ENCODE peak calls at places on chromosomes 1 and 21, in ten cellular contexts. Y, J, L, C, B, O, H, G, M and T are unnamed samples.

GRCh38 chr1:204319462-204319861 is 40.3 kb downstream of the PLEKHA6 start:
- DNase-seq in Y (peak; percentile 72), B (no peak), O (peak; percentile 90), C (peak; percentile 78), G (peak; percentile 69), L (no peak), H (no peak), M (no peak), J (peak; percentile 77), T (no peak)

GRCh38 chr1:74419611-74420010 is 92.8 kb downstream of the LRRC53 start:
- DNase-seq in L (no peak), O (no peak), G (no peak), H (no peak), M (no peak), C (no peak), B (no peak), J (no peak), Y (no peak), T (no peak)

GRCh38 chr1:37958690-37959089 is 11.8 kb upstream of the INPP5B start:
- DNase-seq in M (no peak), C (peak; percentile 89), Y (peak; percentile 77), L (no peak), O (peak; percentile 97), H (no peak), J (peak; percentile 81), B (no peak), G (peak; percentile 89), T (no peak)

GRCh38 chr1:53700776-53701175 is 38.2 kb downstream of the GLIS1 start:
- DNase-seq in O (no peak), M (no peak), G (no peak), H (no peak), J (no peak), L (no peak), B (no peak), C (no peak), Y (no peak), T (no peak)

GRCh38 chr1:89719502-89720306 is 86.8 kb downstream of the LRRC8C start:
- DNase-seq in C (peak; percentile 57), L (no peak), G (no peak), H (no peak), B (no peak), M (no peak), Y (no peak), O (peak; percentile 48), J (no peak), T (no peak)

GRCh38 chr1:174968750-174969244 is 30.9 kb upstream of the CACYBP start:
- DNase-seq in H (no peak), O (peak; percentile 96), J (no peak), L (no peak), C (peak; percentile 98), Y (peak; percentile 37), M (no peak), G (peak; percentile 14), B (no peak), T (no peak)

GRCh38 chr1:18805925-18806849 is 53.3 kb downstream of the TAS1R2 start:
- DNase-seq in C (no peak), O (peak; percentile 4), J (peak; percentile 4), H (no peak), Y (no peak), L (no peak), M (no peak), G (no peak), B (peak; percentile 32), T (no peak)

GRCh38 chr21:35974801-35975200 is 85.5 kb downstream of the SETD4 start:
- DNase-seq in J (no peak), Y (no peak), L (peak; percentile 98), H (no peak), B (no peak), G (peak; percentile 11), C (peak; percentile 12), O (peak; percentile 76), M (no peak), T (no peak)

GRCh38 chr1:29924017-29924431 is 687.7 kb downstream of the PTPRU start:
- DNase-seq in G (no peak), O (no peak), L (no peak), J (no peak), Y (no peak), C (no peak), M (no peak), H (no peak), B (no peak), T (no peak)

GRCh38 chr1:110135268-110136065 is 14.8 kb upstream of the SLC6A17 start:
- DNase-seq in J (no peak), G (no peak), C (no peak), H (no peak), O (no peak), Y (no peak), M (no peak), B (no peak), L (peak; percentile 48), T (peak; percentile 88)

GRCh38 chr21:15084668-15085067 is 19.9 kb upstream of the NRIP1 start:
- DNase-seq in L (no peak), B (no peak), O (peak; percentile 1), H (no peak), G (no peak), C (no peak), Y (no peak), J (no peak), M (no peak), T (no peak)

GRCh38 chr1:78121650-78122210 is 76.0 kb downstream of the GIPC2 start:
- DNase-seq in O (peak; percentile 19), M (no peak), H (no peak), J (no peak), L (no peak), G (no peak), C (no peak), B (no peak), Y (no peak), T (no peak)

GRCh38 chr1:247740721-247741120 is 2.3 kb downstream of the OR14K1 start:
- DNase-seq in O (peak; percentile 11), Y (no peak), J (no peak), B (no peak), L (no peak), G (peak; percentile 7), H (no peak), C (peak; percentile 1), M (no peak), T (no peak)

GRCh38 chr1:109483658-109484518 is at the start of gene ATXN7L2:
- DNase-seq in L (peak; percentile 90), O (peak; percentile 81), Y (peak; percentile 57), J (peak; percentile 82), G (peak; percentile 100), M (peak; percentile 91), C (peak; percentile 95), B (peak; percentile 98), H (peak; percentile 95), T (peak; percentile 87)

GRCh38 chr1:30868833-30869435 is 39.6 kb downstream of the SDC3 start:
- DNase-seq in B (no peak), O (no peak), Y (no peak), G (no peak), L (no peak), C (no peak), H (no peak), M (no peak), J (no peak), T (no peak)

GRCh38 chr1:232635778-232636356 is 5.9 kb upstream of the SIPA1L2 start:
- DNase-seq in O (peak; percentile 50), M (no peak), L (peak; percentile 31), B (no peak), G (peak; percentile 38), J (no peak), C (peak; percentile 83), H (no peak), Y (peak; percentile 35), T (no peak)

GRCh38 chr21:36134820-36135390 is at the start of gene CBR3:
- DNase-seq in L (no peak), M (peak; percentile 49), H (no peak), Y (no peak), C (peak; percentile 83), B (peak; percentile 57), O (peak; percentile 74), G (peak; percentile 69), J (no peak), T (peak; percentile 91)

GRCh38 chr1:119784127-119784781 is 15.5 kb upstream of the HMGCS2 start:
- DNase-seq in B (no peak), O (peak; percentile 20), C (no peak), Y (peak; percentile 55), M (no peak), J (no peak), L (no peak), G (no peak), H (no peak), T (no peak)

GRCh38 chr1:179955318-179955638 is 668 bp downstream of the CEP350 start:
- DNase-seq in H (no peak), B (no peak), C (no peak), G (no peak), J (no peak), L (no peak), M (no peak), O (peak; percentile 25), Y (no peak), T (no peak)

GRCh38 chr1:172834609-172835008 is 175.7 kb downstream of the FASLG start:
- DNase-seq in L (no peak), Y (no peak), G (no peak), O (no peak), C (no peak), M (no peak), B (no peak), H (no peak), J (no peak), T (no peak)

GRCh38 chr1:246566808-246567154 is 525 bp downstream of the CNST start:
- DNase-seq in L (peak; percentile 72), M (no peak), H (no peak), O (peak; percentile 34), B (no peak), Y (no peak), G (peak; percentile 43), J (no peak), C (peak; percentile 40), T (no peak)

GRCh38 chr1:172699111-172699510 is 40.2 kb downstream of the FASLG start:
- DNase-seq in B (no peak), L (no peak), C (peak; percentile 76), O (peak; percentile 73), M (no peak), G (peak; percentile 4), J (no peak), Y (no peak), H (no peak), T (no peak)

GRCh38 chr1:224544276-224544675 is 71.8 kb upstream of the CNIH3 start:
- DNase-seq in M (no peak), H (no peak), L (no peak), B (no peak), G (no peak), O (peak; percentile 47), C (no peak), Y (no peak), J (no peak), T (no peak)

GRCh38 chr1:184745929-184746583 is 8.6 kb downstream of the EDEM3 start:
- DNase-seq in B (no peak), J (no peak), O (no peak), H (no peak), G (no peak), M (no peak), Y (no peak), C (no peak), L (no peak), T (no peak)

GRCh38 chr1:245292141-245292540 is 137.4 kb downstream of the KIF26B start:
- DNase-seq in C (no peak), Y (no peak), L (no peak), O (no peak), B (no peak), M (no peak), J (no peak), G (no peak), H (no peak), T (no peak)

GRCh38 chr1:65176071-65176470 is 28.1 kb downstream of the AK4 start:
- DNase-seq in B (no peak), G (no peak), H (no peak), C (no peak), M (no peak), J (no peak), O (no peak), Y (no peak), L (no peak), T (no peak)

GRCh38 chr1:245046764-245047163 is 108.0 kb upstream of the KIF26B start:
- DNase-seq in C (no peak), Y (no peak), J (no peak), M (no peak), O (no peak), B (no peak), H (no peak), G (no peak), L (peak; percentile 70), T (no peak)

GRCh38 chr1:43977376-43978263 is 1.4 kb upstream of the B4GALT2 start:
- DNase-seq in O (no peak), J (no peak), M (no peak), Y (no peak), C (no peak), G (no peak), B (no peak), L (no peak), H (no peak), T (no peak)